ENCODE peak calls at places on chromosome X, in nine cellular contexts. T is stimulated activated CD8-positive, alpha-beta memory T cell treated with anti-CD3 and anti-CD28 coated beads, Interleukin-7, amount 100 ng/mL, for 1 hour; S is AG09309; Y is stimulated activated CD4-positive, alpha-beta T cell treated with anti-CD3 and anti-CD28 coated beads, Interleukin-1b, Interleukin-23, amount 100 ng/mL, for 24 hours; C is RCC 7860; I is coronary artery; K is dorsolateral prefrontal cortex; N is activated naive CD4-positive, alpha-beta T cell treated with anti-CD3 and anti-CD28 coated beads, Interleukin-2, amount 50 U/mL, for 72 hours; U is SK-MEL-5. P is an unnamed sample.
A peak's percentile ranks its signal among the peaks of the same experiment; 100 is the strongest.

GRCh38 chrX:38891641-38892413 is 90.6 kb downstream of the MID1IP1 start:
- DNase-seq in I (no peak), U (no peak), C (no peak), N (no peak), T (no peak), Y (no peak), K (no peak), S (no peak), P (no peak)

GRCh38 chrX:123976671-123977316 is 15.3 kb downstream of the STAG2 start:
- DNase-seq in N (no peak), T (no peak), I (no peak), S (no peak), Y (no peak), C (peak; percentile 17), U (peak; percentile 70), K (no peak), P (no peak)

GRCh38 chrX:129116651-129117050 is 406.6 kb downstream of the SMARCA1 start:
- DNase-seq in N (no peak), C (no peak), U (peak; percentile 15), Y (no peak), I (no peak), T (no peak), S (no peak), K (no peak), P (no peak)

GRCh38 chrX:120264315-120264714 is 13.7 kb downstream of the ZBTB33 start:
- DNase-seq in I (no peak), C (no peak), Y (no peak), U (no peak), N (no peak), T (no peak), S (no peak), K (no peak), P (no peak)

GRCh38 chrX:70479197-70479969 is 34.7 kb downstream of the DLG3 start:
- DNase-seq in N (no peak), Y (no peak), T (no peak), U (no peak), I (no peak), C (peak; percentile 57), S (peak; percentile 44), K (no peak), P (peak; percentile 31)

GRCh38 chrX:139094671-139095592 is 383.4 kb upstream of the FGF13 start:
- DNase-seq in Y (no peak), U (no peak), C (peak; percentile 55), I (no peak), S (no peak), K (no peak), T (no peak), N (no peak), P (no peak)

GRCh38 chrX:29071525-29071924 is 484.3 kb downstream of the IL1RAPL1 start:
- DNase-seq in S (no peak), C (no peak), U (no peak), I (no peak), Y (no peak), K (no peak), N (no peak), T (no peak), P (peak; percentile 37)

GRCh38 chrX:49166914-49167739 is 4.6 kb downstream of the MAGIX start:
- DNase-seq in K (no peak), U (peak; percentile 67), Y (peak; percentile 52), I (peak; percentile 95), T (peak; percentile 35), S (peak; percentile 49), N (peak; percentile 81), C (peak; percentile 78), P (no peak)

GRCh38 chrX:2710041-2710471 is 19.0 kb downstream of the CD99 start:
- DNase-seq in I (no peak), T (no peak), N (no peak), K (peak; percentile 11), S (no peak), Y (no peak), U (peak; percentile 34), C (peak; percentile 90), P (peak; percentile 83)

GRCh38 chrX:123219916-123220315 is 35.8 kb downstream of the GRIA3 start:
- DNase-seq in K (no peak), I (no peak), T (no peak), S (no peak), C (no peak), N (no peak), Y (no peak), U (peak; percentile 53), P (no peak)

GRCh38 chrX:47129879-47130358 is 14.6 kb downstream of the NDUFB11 start:
- DNase-seq in T (no peak), S (no peak), N (no peak), Y (no peak), C (no peak), I (no peak), U (no peak), K (no peak), P (no peak)

GRCh38 chrX:12954981-12955380 is 19.9 kb upstream of the TMSB4X start:
- DNase-seq in U (no peak), I (no peak), N (no peak), Y (no peak), S (no peak), C (no peak), K (no peak), T (no peak), P (no peak)

GRCh38 chrX:95878874-95879273 is 805.8 kb upstream of the DIAPH2 start:
- DNase-seq in N (no peak), C (no peak), T (no peak), S (no peak), K (no peak), Y (no peak), I (no peak), U (no peak), P (no peak)

GRCh38 chrX:148567229-148567628 is 66.8 kb downstream of the AFF2 start:
- DNase-seq in T (no peak), U (no peak), Y (no peak), S (no peak), I (no peak), K (no peak), N (no peak), C (peak; percentile 82), P (no peak)

GRCh38 chrX:78165425-78165824 is 26.0 kb upstream of the TAF9B start:
- DNase-seq in U (no peak), I (no peak), Y (no peak), T (no peak), C (no peak), S (no peak), N (no peak), K (no peak), P (no peak)

GRCh38 chrX:154013614-154014360 is 5.9 kb downstream of the IRAK1 start:
- DNase-seq in T (no peak), Y (no peak), S (no peak), U (peak; percentile 44), I (no peak), N (no peak), K (no peak), C (no peak), P (no peak)

GRCh38 chrX:131675596-131676194 is 131.8 kb downstream of the OR13H1 start:
- DNase-seq in N (no peak), I (no peak), T (no peak), K (no peak), S (no peak), U (peak; percentile 48), C (peak; percentile 5), Y (no peak), P (no peak)

GRCh38 chrX:97539970-97540519 is 656.3 kb downstream of the RPA4 start:
- DNase-seq in C (no peak), N (no peak), K (no peak), U (no peak), Y (no peak), T (no peak), S (no peak), I (no peak), P (no peak)

GRCh38 chrX:106611682-106612402 is at the start of gene RADX:
- DNase-seq in Y (peak; percentile 72), S (no peak), T (peak; percentile 58), K (peak; percentile 88), I (peak; percentile 73), N (peak; percentile 80), C (peak; percentile 56), U (peak; percentile 92), P (peak; percentile 34)

GRCh38 chrX:47687249-47687648 is 28.3 kb upstream of the UXT start:
- DNase-seq in S (no peak), I (no peak), N (no peak), C (no peak), K (no peak), T (no peak), U (no peak), Y (no peak), P (no peak)

GRCh38 chrX:36753602-36754001 is 254.6 kb upstream of the FAM47C start:
- DNase-seq in C (no peak), Y (no peak), S (no peak), T (no peak), I (no peak), U (no peak), K (no peak), N (no peak), P (no peak)

GRCh38 chrX:12981880-12982279 is 7.0 kb downstream of the TMSB4X start:
- DNase-seq in T (no peak), K (no peak), I (no peak), Y (no peak), C (no peak), N (no peak), U (peak; percentile 30), S (no peak), P (no peak)

GRCh38 chrX:38368774-38369173 is 16.4 kb downstream of the OTC start:
- DNase-seq in U (no peak), Y (no peak), S (no peak), N (no peak), C (no peak), K (no peak), I (no peak), T (no peak), P (no peak)

GRCh38 chrX:104130808-104131207 is 18.5 kb downstream of the ZCCHC18 start:
- DNase-seq in C (no peak), T (no peak), N (no peak), I (no peak), K (no peak), S (no peak), Y (no peak), U (no peak), P (no peak)

GRCh38 chrX:2870650-2871049 is 41.9 kb downstream of the GYG2 start:
- DNase-seq in N (no peak), T (no peak), Y (no peak), S (no peak), U (no peak), K (no peak), I (no peak), C (no peak), P (no peak)

GRCh38 chrX:16138108-16138427 is 14.7 kb downstream of the GRPR start:
- DNase-seq in K (no peak), N (no peak), S (no peak), Y (no peak), U (peak; percentile 55), I (no peak), C (no peak), T (no peak), P (no peak)

GRCh38 chrX:132058050-132058449 is 34.9 kb downstream of the STK26 start:
- DNase-seq in I (no peak), N (no peak), K (no peak), U (no peak), T (no peak), C (no peak), S (no peak), Y (no peak), P (no peak)

GRCh38 chrX:134482371-134482770 is 22.4 kb downstream of the HPRT1 start:
- DNase-seq in I (no peak), U (no peak), N (no peak), S (no peak), Y (no peak), T (no peak), K (no peak), C (no peak), P (no peak)

GRCh38 chrX:66728818-66729271 is 90.0 kb upstream of the EDA2R start:
- DNase-seq in C (peak; percentile 41), S (peak; percentile 20), N (peak; percentile 55), Y (peak; percentile 21), I (no peak), T (peak; percentile 3), K (peak; percentile 54), U (peak; percentile 81), P (peak; percentile 31)

GRCh38 chrX:135170877-135171519 is at the start of gene CT55:
- DNase-seq in N (no peak), I (no peak), S (no peak), T (no peak), C (no peak), Y (no peak), U (peak; percentile 37), K (no peak), P (no peak)

GRCh38 chrX:124736553-124737240 is 390.3 kb downstream of the SH2D1A start:
- DNase-seq in K (no peak), S (no peak), T (peak; percentile 5), Y (peak; percentile 1), I (peak; percentile 53), N (no peak), U (no peak), C (no peak), P (no peak)